ENCODE peak calls at places on chromosomes 7 and 10, in six cellular contexts. O is naive thymus-derived CD4-positive, alpha-beta T cell; L is body of pancreas; T is astrocyte; E is fibroblast of lung; S is OCI-LY7. Y is an unnamed sample.

GRCh38 chr7:121485457-121486243 is 89.5 kb upstream of the FAM3C start:
- DNase-seq in S (no peak), L (no peak), T (peak; percentile 60), E (peak; percentile 69), O (no peak), Y (no peak)

GRCh38 chr10:6386346-6386745 is 183.6 kb downstream of the PFKFB3 start:
- DNase-seq in O (no peak), S (no peak), E (no peak), T (no peak), L (no peak), Y (no peak)

GRCh38 chr7:99822731-99823718 is 4.8 kb upstream of the CYP3A43 start:
- DNase-seq in S (no peak), O (no peak), E (no peak), L (peak; percentile 50), T (no peak), Y (peak; percentile 27)

GRCh38 chr7:101386558-101387199 is 24.0 kb downstream of the COL26A1 start:
- DNase-seq in S (no peak), E (peak; percentile 21), O (no peak), L (no peak), T (peak; percentile 11), Y (no peak)

GRCh38 chr7:83947260-83947659 is 247.3 kb downstream of the SEMA3A start:
- DNase-seq in E (no peak), L (peak; percentile 11), S (peak; percentile 24), O (no peak), T (no peak), Y (no peak)

GRCh38 chr10:28139138-28139537 is 140.3 kb upstream of the ODAD2 start:
- DNase-seq in O (no peak), S (no peak), T (peak; percentile 54), L (no peak), E (peak; percentile 73), Y (no peak)

GRCh38 chr10:95841711-95842498 is 65.9 kb upstream of the CC2D2B start:
- DNase-seq in S (peak; percentile 83), E (peak; percentile 39), L (peak; percentile 29), O (peak; percentile 11), T (peak; percentile 23), Y (peak; percentile 67)

GRCh38 chr7:16891338-16891737 is 9.6 kb upstream of the AGR3 start:
- DNase-seq in T (peak; percentile 31), L (peak; percentile 49), O (peak; percentile 33), E (peak; percentile 44), S (peak; percentile 2), Y (peak; percentile 58)

GRCh38 chr7:50704844-50705243 is 77.9 kb downstream of the GRB10 start:
- DNase-seq in O (no peak), E (no peak), T (no peak), S (no peak), L (no peak), Y (no peak)

GRCh38 chr7:22702516-22702915 is 24.5 kb upstream of the IL6 start:
- DNase-seq in E (peak; percentile 44), T (peak; percentile 32), L (no peak), S (no peak), O (no peak), Y (no peak)
- H3K27ac ChIP-seq in E (no peak overlapping the region), T (no peak overlapping the region), L (no peak overlapping the region), S (no peak overlapping the region), O (no peak overlapping the region), Y (no peak overlapping the region)

GRCh38 chr10:22323538-22324305 is 2.8 kb downstream of the BMI1 start:
- DNase-seq in L (no peak), E (no peak), T (no peak), S (no peak), O (no peak), Y (no peak)
- H3K4me3 ChIP-seq in L (no peak overlapping the region), E (no peak overlapping the region), T (no peak overlapping the region), S (no peak overlapping the region), O (no peak overlapping the region), Y (no peak overlapping the region)

DNA sequence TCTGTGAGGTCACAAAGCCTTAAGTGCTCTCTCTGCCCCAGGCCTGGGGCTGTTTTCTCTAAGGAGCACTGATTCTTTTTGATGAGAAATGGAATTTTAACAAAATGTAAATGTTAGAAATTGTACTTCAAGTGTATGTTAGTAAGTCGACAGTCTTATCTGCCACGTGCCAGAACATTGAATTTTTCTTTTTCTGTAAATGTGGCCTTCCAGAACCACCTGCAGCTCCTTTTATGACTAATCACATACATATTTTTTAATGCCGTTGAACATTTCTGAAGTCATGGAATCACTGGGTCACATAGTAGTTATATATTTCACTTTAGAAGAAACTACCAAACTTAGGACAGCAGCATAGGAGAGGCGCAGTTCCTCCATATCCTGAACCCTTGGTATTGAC is 38.0 kb downstream of the UBE3C start:
- DNase-seq in E (peak; percentile 44), L (no peak), O (no peak), S (no peak), T (peak; percentile 22), Y (no peak)
- H3K36me3 ChIP-seq in E (peaks cover 22% of the 10 kb centered on the region), L (peaks cover 15% of the 10 kb centered on the region), O (peaks cover 18% of the 10 kb centered on the region), S (peaks cover 95% of the 10 kb centered on the region), T (peaks cover 46% of the 10 kb centered on the region), Y (peaks cover 15% of the 10 kb centered on the region)

DNA sequence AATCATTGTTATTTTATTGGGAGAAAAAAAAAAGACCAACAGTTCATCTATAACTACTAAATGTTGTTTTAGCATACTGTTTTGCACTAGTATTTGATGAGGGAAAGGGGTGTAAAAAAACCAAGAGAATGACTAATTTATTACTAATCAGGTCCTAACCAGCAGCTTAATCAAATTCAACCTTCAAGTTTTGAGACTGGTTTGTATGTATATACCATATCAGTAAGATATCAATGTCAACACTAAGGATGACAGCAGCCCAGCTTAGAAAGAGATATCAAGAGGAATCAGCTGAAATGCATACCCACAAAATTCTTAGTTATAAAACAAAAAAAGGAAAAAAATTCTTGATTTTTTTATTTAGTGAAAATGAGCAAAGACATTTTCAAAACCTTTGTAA is 122.6 kb downstream of the KMT2C start:
- DNase-seq in S (no peak), O (no peak), E (no peak), L (no peak), T (no peak), Y (no peak)
- H3K27ac ChIP-seq in S (no peak overlapping the region), O (no peak overlapping the region), E (no peak overlapping the region), L (peak overlapping the region; percentile 76), T (no peak overlapping the region), Y (no peak overlapping the region)

DNA sequence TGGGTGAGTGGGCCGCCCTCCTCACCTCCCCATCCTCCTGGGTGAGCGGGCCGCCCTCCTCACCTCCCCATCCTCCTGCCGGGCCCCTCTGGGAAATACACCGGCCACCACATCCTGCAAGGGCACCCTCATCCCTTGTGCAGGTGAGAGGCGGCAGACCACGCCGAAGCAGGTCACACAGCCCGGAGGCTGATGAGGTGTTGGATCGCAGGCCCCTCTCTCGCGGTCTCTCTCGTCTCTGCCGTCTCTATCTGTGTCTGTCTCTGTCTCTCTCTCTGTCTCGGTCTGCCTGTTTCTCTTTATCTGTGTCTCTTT is 30.8 kb upstream of the FOXL3 start:
- DNase-seq in E (no peak), S (no peak), L (peak; percentile 2), O (no peak), T (no peak), Y (no peak)
- H3K4me3 ChIP-seq in E (no peak overlapping the region), S (no peak overlapping the region), L (no peak overlapping the region), O (no peak overlapping the region), T (no peak overlapping the region), Y (no peak overlapping the region)

DNA sequence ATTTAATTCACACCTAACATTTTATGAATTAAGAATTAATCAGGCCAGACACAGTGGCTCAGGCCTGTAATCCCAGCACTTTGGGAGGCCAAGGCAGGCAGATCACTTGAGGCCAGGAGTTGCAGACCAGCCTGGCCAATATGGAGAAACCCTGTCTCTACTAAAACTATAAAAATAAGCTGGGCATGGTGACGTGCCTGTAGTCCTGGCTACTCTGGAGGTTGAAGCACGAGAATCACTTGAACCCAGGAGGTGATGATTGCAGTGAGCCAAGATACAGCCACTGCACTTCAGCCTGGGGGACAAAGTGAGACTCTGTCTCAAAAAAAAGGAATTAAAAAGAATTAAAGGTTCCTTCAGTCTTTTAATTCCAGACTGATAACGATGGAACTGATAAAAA is 11.1 kb downstream of the LARP4B start:
- DNase-seq in O (no peak), T (no peak), L (no peak), E (no peak), S (no peak), Y (no peak)
- H3K36me3 ChIP-seq in O (no peaks in the 10 kb centered on the region), T (no peaks in the 10 kb centered on the region), L (no peaks in the 10 kb centered on the region), E (no peaks in the 10 kb centered on the region), S (peaks cover 95% of the 10 kb centered on the region), Y (no peaks in the 10 kb centered on the region)

DNA sequence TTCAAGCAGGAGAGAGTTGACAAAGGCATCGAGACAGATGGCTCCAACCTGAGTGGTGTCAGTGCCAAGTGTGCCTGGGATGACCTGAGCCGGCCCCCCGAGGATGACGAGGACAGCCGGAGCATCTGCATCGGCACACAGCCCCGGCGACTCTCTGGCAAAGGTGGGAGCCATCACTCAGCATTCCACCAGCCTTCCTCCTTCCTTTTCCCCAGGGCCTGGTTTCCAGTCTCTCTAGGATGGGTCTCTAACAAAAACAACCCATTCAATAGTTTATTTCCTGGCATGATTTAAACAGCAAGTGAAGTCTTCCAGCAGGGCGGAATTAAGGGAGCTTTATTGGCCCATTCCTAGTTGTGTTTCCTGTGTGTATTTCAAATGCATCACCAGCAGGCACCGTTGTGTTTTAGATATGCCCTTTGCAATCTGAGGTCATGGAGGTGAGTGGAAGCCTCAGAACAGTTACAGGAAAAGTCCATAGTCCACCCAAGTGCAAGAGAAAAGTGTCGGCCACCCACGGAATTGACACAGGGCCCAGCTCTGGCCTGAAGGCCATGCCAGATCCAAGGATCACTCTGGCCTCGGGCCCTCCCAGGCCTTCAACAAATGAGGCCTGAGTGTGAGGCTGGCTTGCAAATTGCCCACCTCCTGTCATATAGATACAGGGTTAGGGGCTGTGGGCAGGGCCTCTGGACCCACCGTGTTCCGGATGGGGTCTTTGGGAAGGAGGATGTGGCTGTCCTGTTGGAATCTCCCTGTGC is 47.0 kb upstream of the TRIM8 start:
- DNase-seq in T (no peak), O (no peak), S (no peak), L (no peak), E (no peak), Y (no peak)
- H3K27ac ChIP-seq in T (no peak overlapping the region), O (no peak overlapping the region), S (no peak overlapping the region), L (no peak overlapping the region), E (no peak overlapping the region), Y (peak overlapping the region; percentile 36)

DNA sequence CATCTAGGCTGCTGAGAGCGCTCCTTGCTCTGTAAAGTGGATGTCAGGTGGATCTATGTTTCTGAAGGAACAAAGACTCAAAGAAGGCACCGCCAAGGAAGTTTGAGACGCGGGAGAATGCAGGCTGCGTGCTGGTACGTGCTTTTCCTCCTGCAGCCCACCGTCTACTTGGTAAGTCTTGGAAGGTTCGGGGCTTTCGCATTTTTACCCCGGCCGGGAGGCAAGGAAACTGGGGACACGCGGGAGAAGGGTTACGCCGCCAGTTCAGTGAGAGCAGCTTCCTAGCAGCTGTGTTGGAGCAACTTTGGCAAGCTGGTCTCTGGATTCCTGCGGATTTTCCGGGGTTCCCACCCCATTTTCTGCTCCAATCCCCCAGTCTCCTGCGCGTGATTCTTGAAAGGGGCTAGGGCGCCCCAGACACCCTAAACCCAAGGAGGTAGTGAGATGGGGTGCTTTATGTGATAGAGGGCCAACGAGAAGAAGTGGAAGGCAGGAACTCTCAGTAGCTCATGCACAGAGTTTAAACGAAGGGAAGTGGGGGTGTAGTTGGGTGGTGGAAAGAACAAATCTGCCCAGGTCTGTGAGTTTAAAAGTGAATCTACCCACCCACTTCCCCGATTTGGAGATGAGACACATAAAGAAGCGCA is 2.3 kb downstream of the NXPH1 start:
- DNase-seq in O (no peak), E (no peak), T (no peak), L (no peak), S (no peak), Y (no peak)
- H3K4me3 ChIP-seq in O (no peak overlapping the region), E (no peak overlapping the region), T (no peak overlapping the region), L (no peak overlapping the region), S (no peak overlapping the region), Y (no peak overlapping the region)

DNA sequence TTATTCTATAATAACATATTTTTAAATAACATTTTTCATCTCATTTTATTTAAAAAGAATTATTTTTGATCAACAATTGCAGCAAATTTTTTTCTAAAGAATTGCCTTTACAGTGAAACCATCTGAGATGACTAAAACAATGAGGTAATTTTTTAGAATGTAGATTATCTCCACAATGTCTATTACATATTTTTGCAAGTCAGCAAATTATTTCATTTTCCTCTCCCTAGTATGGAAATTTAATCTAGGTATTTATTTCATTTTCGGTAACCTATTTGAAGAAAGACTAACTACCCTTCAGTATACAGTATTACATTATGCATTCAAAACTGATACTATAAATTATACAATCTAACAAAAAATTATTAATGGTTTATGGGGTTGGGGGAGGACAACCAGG is 213.2 kb upstream of the SP4 start:
- DNase-seq in L (no peak), E (no peak), S (no peak), O (no peak), T (no peak), Y (no peak)
- H3K36me3 ChIP-seq in L (no peaks in the 10 kb centered on the region), E (no peaks in the 10 kb centered on the region), S (no peaks in the 10 kb centered on the region), O (no peaks in the 10 kb centered on the region), T (no peaks in the 10 kb centered on the region), Y (no peaks in the 10 kb centered on the region)

Y was measured in colonic mucosa.